ENCODE peak calls at places on chromosomes 1 and 21, in eight cellular contexts. H is CD8-positive, alpha-beta memory T cell; I is adipocyte; S is ovary; P is DND-41; N is GM23338; L is mammary epithelial cell; D is uterus. Q is an unnamed sample. For H3K4me1 and H3K27me3, the result is how much of the 10 kb centered on the place peaks cover.

GRCh38 chr1:29586991-29587745 is 350.8 kb downstream of the PTPRU start:
- DNase-seq in H (no peak), I (no peak), S (no peak), P (no peak), N (no peak), L (peak), D (no peak), Q (no peak)

GRCh38 chr1:47794530-47794929 is 202.7 kb downstream of the TRABD2B start:
- DNase-seq in H (no peak), I (no peak), S (no peak), P (no peak), N (no peak), L (no peak), D (no peak), Q (no peak)

GRCh38 chr1:87598429-87598828 is 269.7 kb downstream of the LMO4 start:
- DNase-seq in H (no peak), I (no peak), S (no peak), P (no peak), N (peak), L (no peak), D (no peak), Q (no peak)

GRCh38 chr1:22024485-22025367 is 23.3 kb downstream of the CELA3A start:
- DNase-seq in H (peak), I (peak), S (peak), P (peak), N (peak), L (no peak), D (peak), Q (peak)

GRCh38 chr1:202852163-202852904 is 36.6 kb downstream of the RABIF start:
- DNase-seq in H (no peak), I (peak), S (no peak), P (peak), N (peak), L (peak), D (no peak), Q (no peak)

GRCh38 chr1:163781146-163781545 is 459.4 kb downstream of the NUF2 start:
- DNase-seq in H (no peak), I (no peak), S (no peak), P (no peak), N (no peak), L (no peak), D (no peak), Q (no peak)

GRCh38 chr1:31957701-31958674 is 19.8 kb upstream of the PTP4A2 start:
- DNase-seq in H (no peak), I (no peak), S (no peak), P (peak), N (no peak), L (no peak), D (no peak), Q (no peak)

GRCh38 chr21:27564684-27565280 is 597.9 kb upstream of the ADAMTS5 start:
- DNase-seq in H (no peak), I (peak), S (no peak), P (peak), N (peak), L (peak), D (peak), Q (no peak)

GRCh38 chr1:218201601-218202000 is 83.5 kb upstream of the RRP15 start:
- DNase-seq in H (no peak), I (no peak), S (no peak), P (no peak), N (no peak), L (no peak), D (no peak), Q (no peak)

GRCh38 chr1:77126309-77126708 is 92.9 kb downstream of the PIGK start:
- DNase-seq in H (peak), I (peak), S (no peak), P (no peak), N (peak), L (peak), D (no peak), Q (no peak)

GRCh38 chr1:165288301-165289120 is 68.0 kb downstream of the LMX1A start:
- DNase-seq in H (no peak), I (no peak), S (no peak), P (no peak), N (peak), L (no peak), D (no peak), Q (no peak)

GRCh38 chr1:119715542-119715941 is 3.8 kb downstream of the PHGDH start:
- DNase-seq in H (no peak), I (no peak), S (no peak), P (no peak), N (peak), L (no peak), D (no peak), Q (no peak)

GRCh38 chr1:3822421-3822820 is 26.1 kb upstream of the LRRC47 start:
- DNase-seq in H (no peak), I (no peak), S (no peak), P (no peak), N (no peak), L (no peak), D (no peak), Q (no peak)

GRCh38 chr1:41496080-41497055 is 11.9 kb upstream of the EDN2 start:
- DNase-seq in H (no peak), I (peak), S (peak), P (no peak), N (peak), L (peak), D (peak), Q (no peak)

GRCh38 chr1:231557898-231558710 is 29.6 kb downstream of the TSNAX start:
- DNase-seq in H (no peak), I (peak), S (no peak), P (no peak), N (no peak), L (no peak), D (no peak), Q (no peak)

GRCh38 chr21:44530221-44530902 is 9.6 kb downstream of the KRTAP10-1 start:
- DNase-seq in H (no peak), I (no peak), S (no peak), P (no peak), N (no peak), L (no peak), D (peak), Q (no peak)

GRCh38 chr21:45199201-45199600 is 88.5 kb downstream of the POFUT2 start:
- DNase-seq in H (no peak), I (no peak), S (no peak), P (no peak), N (no peak), L (no peak), D (no peak), Q (no peak)

GRCh38 chr1:38613996-38614395 is 245.6 kb downstream of the RRAGC start:
- DNase-seq in H (no peak), I (no peak), S (no peak), P (no peak), N (no peak), L (no peak), D (no peak), Q (no peak)

GRCh38 chr1:172051898-172052297 is 210.6 kb downstream of the DNM3 start:
- DNase-seq in H (no peak), I (no peak), S (no peak), P (no peak), N (no peak), L (no peak), D (no peak), Q (no peak)

GRCh38 chr21:34534522-34534921 is 22.5 kb upstream of the KCNE1 start:
- DNase-seq in H (no peak), I (no peak), S (no peak), P (no peak), N (no peak), L (no peak), D (no peak), Q (no peak)

GRCh38 chr1:109395602-109396512 is 1.9 kb downstream of the SORT1 start:
- DNase-seq in H (no peak), I (peak), S (no peak), P (no peak), N (peak), L (no peak), D (no peak), Q (no peak)

GRCh38 chr1:210302501-210302900 is 26.2 kb upstream of the HHAT start:
- DNase-seq in H (no peak), I (no peak), S (no peak), P (no peak), N (no peak), L (no peak), D (no peak), Q (no peak)

GRCh38 chr1:244450597-244451538 is 841 bp downstream of the ADSS2 start:
- DNase-seq in H (peak), I (peak), S (peak), P (peak), N (peak), L (peak), D (peak), Q (peak)

GRCh38 chr1:115654663-115655306 is 13.0 kb downstream of the VANGL1 start:
- DNase-seq in H (no peak), I (no peak), S (peak), P (no peak), N (peak), L (no peak), D (no peak), Q (no peak)

GRCh38 chr1:21775985-21776562 is 6.9 kb downstream of the USP48 start:
- DNase-seq in H (no peak), I (peak), S (no peak), P (no peak), N (no peak), L (no peak), D (no peak), Q (no peak)

DNA sequence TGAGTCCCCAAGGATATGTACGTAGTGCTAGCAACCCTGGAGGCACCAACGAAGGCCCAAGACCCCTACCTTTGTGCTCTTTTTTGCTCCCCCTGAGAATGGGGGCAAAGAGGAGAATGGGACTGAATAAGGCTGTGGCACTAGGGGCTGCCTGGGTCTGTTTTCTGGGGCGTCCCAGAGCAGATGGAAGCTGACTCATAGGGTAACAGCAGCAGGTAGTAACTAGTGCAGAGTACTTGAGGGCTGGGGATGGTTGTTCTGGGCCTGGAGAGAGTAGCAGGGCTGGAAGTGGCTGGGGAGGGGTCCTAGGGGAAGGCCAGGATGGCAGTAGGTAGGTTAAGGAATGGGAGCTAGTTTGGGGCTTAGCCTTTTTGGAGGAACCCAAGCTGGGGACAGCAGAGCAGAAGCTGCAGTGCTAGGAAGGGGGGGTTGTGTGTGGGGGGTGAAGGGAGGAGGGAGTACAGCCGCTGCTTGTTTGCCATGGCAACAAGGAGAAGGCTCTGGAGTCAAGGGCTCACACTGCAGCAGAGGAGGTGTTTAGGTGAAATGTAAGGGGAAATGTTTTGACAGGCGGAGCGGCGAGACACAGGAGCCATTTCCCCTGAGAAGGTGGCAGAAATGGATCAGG is 1.8 kb downstream of the NCDN start:
- DNase-seq in H (no peak), I (peak), S (no peak), P (no peak), N (no peak), L (no peak), D (no peak), Q (peak)
- H3K4me3 ChIP-seq in H (no peak), I (no peak), S (no peak), P (no peak), N (peak), L (no peak), D (no peak), Q (no peak)

GRCh38 chr1:153550398-153550758 is 1.3 kb upstream of the S100A3 start:
- DNase-seq in H (no peak), I (no peak), S (no peak), P (no peak), N (no peak), L (no peak), D (no peak), Q (no peak)
- H3K4me1 ChIP-seq in H (under half), I (half or more), S (under half), P (under half), N (under half), L (half or more), D (under half), Q (under half)

GRCh38 chr21:36700961-36701911 is 2.3 kb downstream of the SIM2 start:
- DNase-seq in H (no peak), I (no peak), S (no peak), P (peak), N (peak), L (no peak), D (no peak), Q (no peak)

GRCh38 chr21:36699026-36699545 is at the start of gene SIM2:
- DNase-seq in H (no peak), I (peak), S (no peak), P (no peak), N (peak), L (peak), D (no peak), Q (no peak)

GRCh38 chr21:36699546-36700294 is 805 bp downstream of the SIM2 start:
- DNase-seq in H (no peak), I (no peak), S (no peak), P (no peak), N (peak), L (no peak), D (no peak), Q (no peak)

GRCh38 chr21:36701912-36702621 is 3.2 kb downstream of the SIM2 start:
- DNase-seq in H (no peak), I (no peak), S (no peak), P (no peak), N (peak), L (no peak), D (no peak), Q (no peak)

DNA sequence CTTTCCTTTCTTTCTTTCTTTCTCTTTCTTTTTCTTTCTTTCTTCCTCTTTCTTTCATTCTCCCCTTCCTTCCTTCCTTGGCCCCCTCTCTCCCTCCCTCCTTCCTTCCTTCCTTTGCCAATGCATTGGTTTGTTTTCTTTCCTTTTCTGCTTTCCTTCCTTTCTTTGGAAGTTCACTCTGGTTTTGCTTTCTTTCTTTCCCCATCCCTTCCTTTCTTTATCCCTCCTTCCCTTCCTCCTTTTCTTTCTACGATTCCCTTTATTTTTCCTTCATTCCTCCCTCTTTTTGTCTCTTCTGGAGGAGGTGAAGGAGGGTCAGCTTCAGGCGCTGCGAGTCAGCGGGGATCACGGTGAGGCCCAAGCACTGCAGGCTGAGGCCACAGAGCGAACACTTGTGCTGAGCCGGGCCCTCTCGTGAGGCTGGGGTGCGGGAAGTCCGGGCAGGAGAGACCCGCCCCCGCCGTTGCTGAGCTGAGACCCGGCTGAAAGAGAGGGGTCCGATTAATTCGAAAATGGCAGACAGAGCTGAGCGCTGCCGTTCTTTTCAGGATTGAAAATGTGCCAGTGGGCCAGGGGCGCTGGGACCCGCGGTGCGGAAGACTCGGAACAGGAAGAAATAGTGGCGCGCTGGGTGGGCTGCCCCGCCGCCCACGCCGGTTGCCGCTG is 1.5 kb downstream of the SIM2 start:
- DNase-seq in H (no peak), I (no peak), S (no peak), P (peak), N (peak), L (no peak), D (no peak), Q (no peak)
- H3K27me3 ChIP-seq in H (under half), I (half or more), S (under half), P (under half), N (half or more), L (half or more), D (half or more), Q (half or more)

GRCh38 chr1:61121631-61122030 is 39.3 kb downstream of the NFIA start:
- DNase-seq in H (no peak), I (no peak), S (no peak), P (no peak), N (no peak), L (no peak), D (no peak), Q (no peak)
- H3K4me3 ChIP-seq in H (no peak), I (peak), S (no peak), P (no peak), N (no peak), L (no peak), D (no peak), Q (no peak)

DNA sequence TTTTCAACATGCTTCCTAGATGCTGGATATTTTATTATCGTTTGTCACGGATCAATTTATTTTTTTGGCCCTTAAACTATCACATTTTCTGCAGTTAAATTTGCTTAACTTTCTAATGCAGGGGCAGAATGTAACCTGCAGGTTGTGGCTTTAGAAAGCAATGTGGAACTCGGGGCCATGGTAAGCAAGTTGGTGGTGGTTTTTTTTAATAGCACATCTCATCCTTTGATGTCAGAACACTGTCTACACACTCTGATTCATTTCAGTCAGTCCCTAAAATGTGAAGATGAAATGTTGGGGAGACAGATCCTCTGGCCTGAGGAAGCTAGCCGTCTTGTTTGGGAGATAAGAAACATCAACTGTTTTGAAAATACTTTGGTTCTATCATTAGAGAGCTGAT is 89.5 kb downstream of the GALNT2 start:
- DNase-seq in H (no peak), I (no peak), S (no peak), P (no peak), N (no peak), L (no peak), D (no peak), Q (no peak)
- H3K4me1 ChIP-seq in H (under half), I (half or more), S (under half), P (half or more), N (under half), L (under half), D (under half), Q (under half)